ENCODE peak calls at places on chromosomes 7 and 10, in four cellular contexts. One of them, this sample, is unnamed.

GRCh38 chr10:119932631-119933030 is 40.1 kb downstream of the SEC23IP start:
- DNase-seq in K562: no peak
- DNase-seq in HepG2: no peak
- DNase-seq in GM12878: no peak
- DNase-seq in this sample: no peak

GRCh38 chr10:110110338-110110737 is 97.1 kb upstream of the MXI1 start:
- DNase-seq in GM12878: no peak
- DNase-seq in K562: no peak
- DNase-seq in HepG2: no peak
- DNase-seq in this sample: no peak

GRCh38 chr10:132272767-132273090 is 35.0 kb downstream of the STK32C start:
- DNase-seq in K562: no peak
- DNase-seq in GM12878: no peak
- DNase-seq in HepG2: no peak
- DNase-seq in this sample: no peak

GRCh38 chr10:111200505-111201186 is 123.8 kb downstream of the ADRA2A start:
- DNase-seq in GM12878: no peak
- DNase-seq in K562: no peak
- DNase-seq in HepG2: no peak
- DNase-seq in this sample: no peak

GRCh38 chr7:113797420-113797995 is 121.3 kb downstream of the PPP1R3A start:
- DNase-seq in GM12878: no peak
- DNase-seq in HepG2: no peak
- DNase-seq in K562: no peak
- DNase-seq in this sample: no peak

GRCh38 chr10:66555061-66555460 is 370.8 kb upstream of the LRRTM3 start:
- DNase-seq in K562: no peak
- DNase-seq in GM12878: no peak
- DNase-seq in HepG2: no peak
- DNase-seq in this sample: no peak

GRCh38 chr7:44113764-44114354 is 9.5 kb downstream of the POLD2 start:
- DNase-seq in HepG2: no peak
- DNase-seq in GM12878: no peak
- DNase-seq in K562: no peak
- DNase-seq in this sample: no peak

GRCh38 chr10:100081075-100082001 is at the start of gene CPN1:
- DNase-seq in GM12878: no peak
- DNase-seq in K562: no peak
- DNase-seq in HepG2: no peak
- DNase-seq in this sample: no peak

GRCh38 chr10:119769886-119770285 is 44.0 kb downstream of the INPP5F start:
- DNase-seq in HepG2: no peak
- DNase-seq in K562: peak
- DNase-seq in GM12878: no peak
- DNase-seq in this sample: no peak

GRCh38 chr7:93921607-93922446 is at the start of gene GNG11:
- DNase-seq in K562: peak
- DNase-seq in GM12878: no peak
- DNase-seq in HepG2: no peak
- DNase-seq in this sample: peak

GRCh38 chr7:149867762-149868637 is 5.8 kb upstream of the ATP6V0E2 start:
- DNase-seq in K562: no peak
- DNase-seq in GM12878: no peak
- DNase-seq in HepG2: no peak
- DNase-seq in this sample: no peak

GRCh38 chr10:86536294-86536861 is 14.8 kb upstream of the WAPL start:
- DNase-seq in K562: no peak
- DNase-seq in GM12878: no peak
- DNase-seq in HepG2: no peak
- DNase-seq in this sample: peak

GRCh38 chr7:129949292-129950133 is 3.2 kb downstream of the UBE2H start:
- DNase-seq in K562: no peak
- DNase-seq in GM12878: peak
- DNase-seq in HepG2: peak
- DNase-seq in this sample: peak

GRCh38 chr10:17910144-17910789 is 41.5 kb upstream of the SLC39A12 start:
- DNase-seq in HepG2: peak
- DNase-seq in GM12878: peak
- DNase-seq in K562: peak
- DNase-seq in this sample: peak

GRCh38 chr7:108145401-108145800 is 15.2 kb upstream of the LAMB4 start:
- DNase-seq in K562: no peak
- DNase-seq in HepG2: no peak
- DNase-seq in GM12878: no peak
- DNase-seq in this sample: no peak

GRCh38 chr10:122981066-122981464 is 864 bp downstream of the PSTK start:
- DNase-seq in HepG2: peak
- DNase-seq in GM12878: no peak
- DNase-seq in K562: peak
- DNase-seq in this sample: no peak

GRCh38 chr7:81769891-81770818 is at the start of gene HGF:
- DNase-seq in GM12878: no peak
- DNase-seq in K562: no peak
- DNase-seq in HepG2: no peak
- DNase-seq in this sample: peak

GRCh38 chr7:11726251-11727155 is 105.5 kb downstream of the THSD7A start:
- DNase-seq in HepG2: no peak
- DNase-seq in K562: no peak
- DNase-seq in GM12878: no peak
- DNase-seq in this sample: no peak

GRCh38 chr7:37208528-37208927 is 240.1 kb downstream of the ELMO1 start:
- DNase-seq in K562: peak
- DNase-seq in GM12878: peak
- DNase-seq in HepG2: peak
- DNase-seq in this sample: peak
- TF ChIP-seq CREM in K562: no peak
- TF ChIP-seq CREM in GM12878: no peak
- TF ChIP-seq CREM in HepG2: no peak
- TF ChIP-seq CREM in this sample: no peak

GRCh38 chr7:137992738-137993394 is 9.0 kb downstream of the CREB3L2 start:
- DNase-seq in GM12878: no peak
- DNase-seq in HepG2: peak
- DNase-seq in K562: peak
- DNase-seq in this sample: no peak
- TF ChIP-seq ATF3 in GM12878: no peak
- TF ChIP-seq ATF3 in HepG2: no peak
- TF ChIP-seq ATF3 in K562: no peak
- TF ChIP-seq ATF3 in this sample: no peak

GRCh38 chr10:12350167-12350872 is 973 bp downstream of the CAMK1D start:
- DNase-seq in GM12878: no peak
- DNase-seq in K562: no peak
- DNase-seq in HepG2: peak
- DNase-seq in this sample: peak
- TF ChIP-seq CREM in GM12878: no peak
- TF ChIP-seq CREM in K562: no peak
- TF ChIP-seq CREM in HepG2: no peak
- TF ChIP-seq CREM in this sample: no peak

DNA sequence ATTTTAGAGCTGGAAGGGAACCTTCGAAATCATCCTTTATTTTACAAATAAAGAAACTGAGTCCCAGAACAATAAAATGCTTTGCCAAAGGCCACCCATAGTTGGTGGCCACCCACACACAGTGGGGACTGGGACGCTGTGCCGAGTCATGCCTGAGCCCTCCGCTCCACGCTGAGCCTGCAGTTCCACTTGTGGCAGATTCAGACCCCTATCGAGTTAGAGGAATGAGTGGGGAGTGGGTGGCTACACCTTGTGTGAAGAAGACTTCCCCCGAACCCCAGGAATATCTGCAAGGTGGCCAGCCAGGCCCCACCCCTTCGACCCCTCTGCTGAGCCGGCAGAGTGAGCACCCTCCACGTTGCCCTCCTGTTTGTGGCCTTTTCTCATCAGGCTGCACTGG is 60.9 kb upstream of the SAMD8 start:
- DNase-seq in GM12878: no peak
- DNase-seq in HepG2: no peak
- DNase-seq in K562: no peak
- DNase-seq in this sample: no peak
- TF ChIP-seq ATF3 in GM12878: no peak
- TF ChIP-seq ATF3 in HepG2: no peak
- TF ChIP-seq ATF3 in K562: no peak
- TF ChIP-seq ATF3 in this sample: no peak

GRCh38 chr7:1156782-1157535 is 3.0 kb downstream of the ZFAND2A start:
- DNase-seq in K562: no peak
- DNase-seq in GM12878: no peak
- DNase-seq in HepG2: peak
- DNase-seq in this sample: no peak
- TF ChIP-seq CREM in K562: no peak
- TF ChIP-seq CREM in GM12878: no peak
- TF ChIP-seq CREM in HepG2: peak
- TF ChIP-seq CREM in this sample: no peak

GRCh38 chr10:125174360-125174759 is 14.0 kb upstream of the CTBP2 start:
- DNase-seq in GM12878: no peak
- DNase-seq in HepG2: no peak
- DNase-seq in K562: no peak
- DNase-seq in this sample: no peak
- TF ChIP-seq ATF3 in GM12878: no peak
- TF ChIP-seq ATF3 in HepG2: no peak
- TF ChIP-seq ATF3 in K562: no peak
- TF ChIP-seq ATF3 in this sample: no peak

DNA sequence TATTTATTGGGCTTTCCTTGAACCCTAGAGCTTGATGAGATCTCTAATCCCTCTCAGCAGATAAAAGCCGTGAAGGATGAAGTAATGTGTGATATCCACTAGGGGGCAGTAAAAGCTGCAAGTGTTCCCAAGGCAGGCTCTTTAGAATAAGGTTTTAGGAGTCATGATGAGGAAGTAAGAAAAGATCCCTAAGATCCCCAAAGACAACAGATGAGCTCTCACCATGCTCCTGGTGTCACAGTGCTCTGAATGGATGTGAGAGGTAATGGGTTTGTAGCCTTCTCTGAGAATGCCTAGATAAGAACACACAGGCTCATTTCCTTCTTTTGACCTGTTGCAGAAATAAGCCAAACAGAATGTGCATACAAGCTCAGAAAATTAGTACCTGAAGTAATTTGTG is 70.4 kb upstream of the ITPRID1 start:
- DNase-seq in GM12878: peak
- DNase-seq in HepG2: peak
- DNase-seq in K562: peak
- DNase-seq in this sample: no peak
- TF ChIP-seq CREM in GM12878: no peak
- TF ChIP-seq CREM in HepG2: no peak
- TF ChIP-seq CREM in K562: no peak
- TF ChIP-seq CREM in this sample: no peak